ENCODE peak calls at places on chromosomes 13 and 19, in eight cellular contexts. I is H4; V is lower lobe of right lung; U is HT1080; F is activated naive CD4-positive, alpha-beta T cell treated with anti-CD3 and anti-CD28 coated beads, Interleukin-2, amount 10 ng/mL, durations not matched to agents 7 days and 5 days; O is upper lobe of right lung; Q is NCI-H345; H is activated CD4-positive, alpha-beta T cell treated with anti-CD3 and anti-CD28 coated beads, Interleukin-2, amount 50 U/mL, for 4 hours. S is an unnamed sample.

GRCh38 chr19:2261438-2262172 is 5.4 kb upstream of the JSRP1 start:
- DNase-seq in F (peak), V (no peak), I (no peak), H (peak), U (no peak), Q (no peak), O (peak), S (no peak)

GRCh38 chr13:99080131-99080530 is 102.3 kb upstream of the DOCK9 start:
- DNase-seq in H (no peak), F (no peak), V (no peak), Q (no peak), I (no peak), U (no peak), O (no peak), S (no peak)

GRCh38 chr13:33191425-33192221 is 93.9 kb downstream of the STARD13 start:
- DNase-seq in I (peak), U (no peak), V (no peak), Q (no peak), O (no peak), H (no peak), F (no peak), S (peak)

GRCh38 chr19:7917292-7918061 is 2.7 kb upstream of the SNAPC2 start:
- DNase-seq in U (no peak), I (no peak), V (peak), O (peak), H (peak), F (peak), Q (peak), S (no peak)

GRCh38 chr13:99985243-99985874 is 3.8 kb downstream of the ZIC2 start:
- DNase-seq in F (no peak), U (no peak), O (no peak), Q (no peak), H (no peak), V (no peak), I (no peak), S (no peak)

GRCh38 chr19:50204811-50205675 is 1.6 kb downstream of the MYH14 start:
- DNase-seq in I (no peak), U (no peak), V (peak), Q (peak), O (peak), H (no peak), F (no peak), S (no peak)

GRCh38 chr13:109862627-109863026 is 76.2 kb upstream of the IRS2 start:
- DNase-seq in V (no peak), I (no peak), Q (peak), H (no peak), F (no peak), U (peak), O (no peak), S (no peak)

GRCh38 chr13:25733061-25733491 is 318.7 kb downstream of the SHISA2 start:
- DNase-seq in O (no peak), F (no peak), I (no peak), Q (peak), H (no peak), U (peak), V (no peak), S (peak)

GRCh38 chr19:46728693-46729339 is 11.9 kb upstream of the PRKD2 start:
- DNase-seq in Q (peak), H (peak), I (no peak), U (peak), O (peak), V (peak), F (peak), S (no peak)

GRCh38 chr13:94305463-94305862 is 174.0 kb downstream of the DCT start:
- DNase-seq in U (peak), Q (no peak), V (no peak), F (no peak), H (no peak), O (no peak), I (peak), S (peak)

GRCh38 chr19:33662391-33662790 is 40.6 kb downstream of the CHST8 start:
- DNase-seq in U (no peak), I (no peak), F (no peak), Q (no peak), H (no peak), V (no peak), O (no peak), S (no peak)

GRCh38 chr13:33730147-33730546 is 87.8 kb upstream of the RFC3 start:
- DNase-seq in Q (no peak), U (no peak), H (no peak), O (no peak), V (no peak), I (no peak), F (no peak), S (no peak)

GRCh38 chr19:38528213-38528755 is 89.5 kb downstream of the MAP4K1 start:
- DNase-seq in U (no peak), V (peak), I (no peak), Q (no peak), H (no peak), O (no peak), F (no peak), S (no peak)

GRCh38 chr19:46721269-46722003 is 4.5 kb upstream of the PRKD2 start:
- DNase-seq in Q (no peak), F (no peak), V (no peak), O (peak), U (no peak), I (no peak), H (no peak), S (no peak)

GRCh38 chr13:33126909-33127607 is 110.8 kb downstream of the KL start:
- DNase-seq in V (no peak), Q (no peak), I (no peak), O (no peak), U (no peak), H (no peak), F (no peak), S (no peak)

GRCh38 chr13:33260168-33261098 is 25.1 kb downstream of the STARD13 start:
- DNase-seq in H (no peak), U (no peak), I (no peak), F (no peak), V (no peak), Q (peak), O (no peak), S (no peak)

GRCh38 chr13:80235559-80236296 is 105.2 kb downstream of the SPRY2 start:
- DNase-seq in F (no peak), O (no peak), U (peak), V (no peak), I (no peak), H (no peak), Q (peak), S (peak)

GRCh38 chr19:48365602-48366001 is 1.4 kb downstream of the SYNGR4 start:
- DNase-seq in Q (no peak), F (no peak), I (no peak), H (no peak), V (no peak), O (no peak), U (no peak), S (no peak)

GRCh38 chr19:17488593-17489391 is 18.5 kb downstream of the SLC27A1 start:
- DNase-seq in O (peak), Q (peak), H (peak), U (no peak), V (peak), I (peak), F (peak), S (no peak)

GRCh38 chr19:33794578-33795369 is 1.9 kb upstream of the KCTD15 start:
- DNase-seq in O (no peak), U (no peak), Q (no peak), H (no peak), F (no peak), V (no peak), I (no peak), S (no peak)

GRCh38 chr19:17262557-17262956 is 2.0 kb downstream of the USHBP1 start:
- DNase-seq in I (no peak), Q (no peak), F (no peak), H (no peak), U (no peak), O (no peak), V (no peak), S (no peak)

GRCh38 chr13:22311734-22312404 is 641.0 kb downstream of the FGF9 start:
- DNase-seq in Q (no peak), U (no peak), O (no peak), I (no peak), H (no peak), V (no peak), F (no peak), S (no peak)

GRCh38 chr19:10431254-10431942 is 11.1 kb downstream of the PDE4A start:
- DNase-seq in U (peak), I (peak), Q (no peak), O (peak), F (peak), H (no peak), V (peak), S (peak)

GRCh38 chr13:113848431-113849260 is 15.2 kb downstream of the GAS6 start:
- DNase-seq in F (no peak), U (no peak), Q (no peak), H (no peak), V (no peak), O (no peak), I (no peak), S (no peak)

GRCh38 chr19:20662421-20663105 is 1.2 kb upstream of the ZNF626 start:
- DNase-seq in I (no peak), U (no peak), O (no peak), F (no peak), H (no peak), Q (no peak), V (no peak), S (no peak)

GRCh38 chr19:23118400-23118799 is 1.6 kb downstream of the ZNF730 start:
- DNase-seq in I (no peak), H (no peak), Q (no peak), F (no peak), V (no peak), U (no peak), O (no peak), S (no peak)

GRCh38 chr13:98143601-98144500 is 957 bp downstream of the FARP1 start:
- DNase-seq in F (no peak), O (peak), H (no peak), Q (no peak), U (peak), I (no peak), V (peak), S (no peak)

GRCh38 chr19:41929536-41930071 is 1.4 kb upstream of the ERFL start:
- DNase-seq in V (no peak), Q (no peak), I (no peak), H (no peak), F (no peak), O (no peak), U (no peak), S (no peak)

GRCh38 chr13:85031771-85032170 is 767.4 kb downstream of the SLITRK6 start:
- DNase-seq in H (no peak), V (no peak), Q (no peak), U (no peak), F (no peak), I (no peak), O (no peak), S (no peak)

GRCh38 chr13:106096661-106097092 is 438.8 kb downstream of the EFNB2 start:
- DNase-seq in I (no peak), Q (no peak), F (no peak), H (no peak), O (no peak), V (no peak), U (peak), S (peak)

GRCh38 chr13:44407891-44408290 is 34.3 kb downstream of the SERP2 start:
- DNase-seq in F (no peak), H (no peak), I (no peak), Q (no peak), U (no peak), O (no peak), V (no peak), S (no peak)

GRCh38 chr13:31982540-31982939 is 49.0 kb upstream of the FRY start:
- DNase-seq in V (peak), U (peak), H (no peak), I (peak), F (no peak), Q (peak), O (peak), S (peak)